ENCODE peak calls at places on chromosomes 1 and 21, in four cellular contexts. W, V, G and F are unnamed samples.

GRCh38 chr1:82062206-82062605 is 261.5 kb downstream of the ADGRL2 start:
- DNase-seq in W (no peak), V (no peak), G (no peak), F (no peak)

GRCh38 chr1:98143403-98143802 is 222.6 kb upstream of the DPYD start:
- DNase-seq in W (no peak), V (no peak), G (no peak), F (no peak)

GRCh38 chr1:224632381-224632871 is 16.3 kb downstream of the CNIH3 start:
- DNase-seq in W (no peak), G (no peak), V (no peak), F (no peak)

GRCh38 chr1:87904668-87905067 is 576.0 kb downstream of the LMO4 start:
- DNase-seq in G (no peak), V (no peak), W (no peak), F (no peak)

GRCh38 chr1:203914292-203914691 is 52.9 kb downstream of the SNRPE start:
- DNase-seq in V (no peak), W (no peak), G (no peak), F (no peak)

GRCh38 chr1:54499097-54500029 is 48.7 kb upstream of the ACOT11 start:
- DNase-seq in G (peak), W (no peak), V (peak), F (no peak)

GRCh38 chr1:27596261-27596660 is 7.7 kb downstream of the AHDC1 start:
- DNase-seq in W (no peak), G (no peak), V (no peak), F (no peak)

GRCh38 chr1:160548183-160548582 is 25.1 kb upstream of the SLAMF6 start:
- DNase-seq in V (no peak), W (no peak), G (no peak), F (peak)

GRCh38 chr1:206023682-206024081 is at the start of gene CTSE:
- DNase-seq in G (no peak), V (peak), W (no peak), F (no peak)

GRCh38 chr1:205672929-205673328 is 7.4 kb downstream of the SLC45A3 start:
- DNase-seq in V (peak), W (no peak), G (peak), F (no peak)

GRCh38 chr1:155012052-155012546 is 9.5 kb downstream of the ZBTB7B start:
- DNase-seq in G (peak), V (peak), W (no peak), F (no peak)

GRCh38 chr1:180193371-180194047 is 36.6 kb upstream of the LHX4 start:
- DNase-seq in V (peak), G (no peak), W (no peak), F (no peak)

GRCh38 chr1:197967066-197967465 is 49.9 kb downstream of the LHX9 start:
- DNase-seq in G (no peak), V (no peak), W (no peak), F (no peak)

GRCh38 chr1:89671775-89672488 is 39.0 kb downstream of the LRRC8C start:
- DNase-seq in V (no peak), W (peak), G (no peak), F (no peak)

GRCh38 chr1:182331412-182331811 is 60.2 kb downstream of the GLUL start:
- DNase-seq in W (no peak), G (no peak), V (no peak), F (no peak)

GRCh38 chr1:200040516-200041138 is 13.1 kb downstream of the NR5A2 start:
- DNase-seq in V (peak), W (no peak), G (peak), F (peak)

GRCh38 chr1:234709473-234710279 is 99.7 kb upstream of the IRF2BP2 start:
- DNase-seq in G (no peak), V (peak), W (no peak), F (no peak)

GRCh38 chr1:5744911-5745431 is 247.3 kb downstream of the NPHP4 start:
- DNase-seq in W (no peak), G (peak), V (no peak), F (no peak)

GRCh38 chr1:201593200-201593828 is 54.4 kb downstream of the NAV1 start:
- DNase-seq in G (no peak), W (peak), V (peak), F (no peak)

GRCh38 chr1:175968486-175969182 is 225.2 kb upstream of the TNR start:
- DNase-seq in W (no peak), G (no peak), V (no peak), F (no peak)

GRCh38 chr1:110487676-110488075 is 31.3 kb downstream of the KCNA10 start:
- DNase-seq in W (no peak), V (peak), G (no peak), F (no peak)

GRCh38 chr1:8541961-8542521 is 224.1 kb downstream of the SLC45A1 start:
- DNase-seq in G (no peak), V (no peak), W (no peak), F (no peak)

GRCh38 chr1:29744684-29745490 is 508.6 kb downstream of the PTPRU start:
- DNase-seq in G (no peak), V (no peak), W (no peak), F (no peak)

GRCh38 chr1:232921416-232921815 is 29.0 kb upstream of the NTPCR start:
- DNase-seq in W (no peak), G (no peak), V (no peak), F (no peak)

GRCh38 chr1:209106237-209106741 is 477.2 kb upstream of the CAMK1G start:
- DNase-seq in W (no peak), V (no peak), G (peak), F (no peak)

GRCh38 chr1:54975709-54976108 is 4.7 kb upstream of the TMEM61 start:
- DNase-seq in W (no peak), V (no peak), G (peak), F (peak)

GRCh38 chr1:101235696-101236545 is 898 bp upstream of the S1PR1 start:
- DNase-seq in V (peak), W (peak), G (peak), F (peak)

GRCh38 chr1:53381790-53382401 is 54.0 kb upstream of the LRP8 start:
- DNase-seq in G (no peak), V (no peak), W (peak), F (no peak)

GRCh38 chr1:183908095-183908494 is 103.2 kb downstream of the RGL1 start:
- DNase-seq in V (no peak), W (no peak), G (no peak), F (no peak)

GRCh38 chr1:7553042-7553690 is 217.9 kb upstream of the VAMP3 start:
- DNase-seq in W (no peak), G (no peak), V (no peak), F (no peak)

GRCh38 chr1:228336308-228337030 is 70.2 kb downstream of the TRIM11 start:
- DNase-seq in V (no peak), W (no peak), G (no peak), F (no peak)

GRCh38 chr21:44329086-44329889 is 9.9 kb downstream of the CFAP410 start:
- DNase-seq in W (no peak), V (no peak), G (no peak), F (no peak)

GRCh38 chr1:5509664-5510452 is 482.4 kb downstream of the NPHP4 start:
- DNase-seq in G (peak), W (no peak), V (peak), F (peak)

GRCh38 chr1:237851209-237851845 is 39.4 kb downstream of the ZP4 start:
- DNase-seq in W (no peak), V (peak), G (peak), F (peak)
- TF ChIP-seq CTCF in W (peak), V (peak), G (peak), F (peak)

GRCh38 chr1:244833734-244834595 is 1.5 kb upstream of the COX20 start:
- DNase-seq in W (peak), V (peak), G (peak), F (peak)
- TF ChIP-seq CTCF in W (peak), V (no peak), G (peak), F (no peak)

DNA sequence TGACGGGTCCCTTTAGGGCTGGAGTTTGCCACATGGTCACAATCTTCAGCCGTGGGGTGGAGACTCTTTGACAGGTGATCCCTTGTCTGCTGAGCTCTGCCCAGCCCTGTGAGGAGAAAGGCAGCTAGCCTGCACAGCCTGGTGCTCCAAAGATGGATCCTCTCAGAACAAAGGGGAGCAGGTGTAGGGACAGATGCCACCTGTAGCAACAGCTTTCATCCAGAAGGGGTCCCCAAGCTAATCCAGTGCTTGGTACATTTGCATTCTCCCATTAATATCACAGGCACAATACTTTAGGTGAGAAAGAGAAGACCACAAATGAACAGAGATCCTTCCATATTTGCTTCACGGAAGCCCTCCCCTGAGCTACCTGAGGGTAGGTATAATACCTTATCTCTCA is 93.2 kb downstream of the CCDC185 start:
- DNase-seq in V (no peak), G (no peak), W (no peak), F (no peak)
- TF ChIP-seq CTCF in V (no peak), G (peak), W (peak), F (no peak)

GRCh38 chr1:116724765-116725375 is 29.4 kb upstream of the CD2 start:
- DNase-seq in G (peak), V (peak), W (peak), F (peak)

GRCh38 chr1:116726872-116727271 is 27.4 kb upstream of the CD2 start:
- DNase-seq in G (no peak), W (no peak), V (no peak), F (no peak)

GRCh38 chr1:116722016-116722838 is 32.0 kb upstream of the CD2 start:
- DNase-seq in G (no peak), W (no peak), V (peak), F (no peak)

GRCh38 chr1:116721608-116722007 is 32.6 kb upstream of the CD2 start:
- DNase-seq in V (no peak), W (no peak), G (no peak), F (no peak)

DNA sequence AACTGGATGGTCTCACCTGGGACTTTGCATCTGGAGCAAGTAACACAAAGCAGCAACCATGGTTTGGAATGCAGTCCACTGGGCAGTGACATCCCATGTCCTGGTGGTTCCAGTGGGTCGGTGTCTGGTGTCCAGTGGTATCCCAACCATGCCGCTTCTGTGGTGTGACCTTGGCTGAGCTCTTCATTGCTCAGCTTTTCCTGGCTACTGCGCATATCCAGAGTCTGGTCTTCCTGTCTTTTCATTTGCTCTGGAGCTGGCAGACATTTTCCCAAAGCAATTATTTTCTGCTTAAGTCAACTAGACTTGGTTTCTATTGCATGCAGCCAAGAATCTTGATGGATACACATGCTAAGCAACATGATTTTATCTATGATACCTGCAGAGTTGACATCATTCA is 28.4 kb upstream of the CD2 start:
- DNase-seq in W (no peak), G (no peak), V (no peak), F (no peak)
- TF ChIP-seq CTCF in W (no peak), G (no peak), V (no peak), F (no peak)

DNA sequence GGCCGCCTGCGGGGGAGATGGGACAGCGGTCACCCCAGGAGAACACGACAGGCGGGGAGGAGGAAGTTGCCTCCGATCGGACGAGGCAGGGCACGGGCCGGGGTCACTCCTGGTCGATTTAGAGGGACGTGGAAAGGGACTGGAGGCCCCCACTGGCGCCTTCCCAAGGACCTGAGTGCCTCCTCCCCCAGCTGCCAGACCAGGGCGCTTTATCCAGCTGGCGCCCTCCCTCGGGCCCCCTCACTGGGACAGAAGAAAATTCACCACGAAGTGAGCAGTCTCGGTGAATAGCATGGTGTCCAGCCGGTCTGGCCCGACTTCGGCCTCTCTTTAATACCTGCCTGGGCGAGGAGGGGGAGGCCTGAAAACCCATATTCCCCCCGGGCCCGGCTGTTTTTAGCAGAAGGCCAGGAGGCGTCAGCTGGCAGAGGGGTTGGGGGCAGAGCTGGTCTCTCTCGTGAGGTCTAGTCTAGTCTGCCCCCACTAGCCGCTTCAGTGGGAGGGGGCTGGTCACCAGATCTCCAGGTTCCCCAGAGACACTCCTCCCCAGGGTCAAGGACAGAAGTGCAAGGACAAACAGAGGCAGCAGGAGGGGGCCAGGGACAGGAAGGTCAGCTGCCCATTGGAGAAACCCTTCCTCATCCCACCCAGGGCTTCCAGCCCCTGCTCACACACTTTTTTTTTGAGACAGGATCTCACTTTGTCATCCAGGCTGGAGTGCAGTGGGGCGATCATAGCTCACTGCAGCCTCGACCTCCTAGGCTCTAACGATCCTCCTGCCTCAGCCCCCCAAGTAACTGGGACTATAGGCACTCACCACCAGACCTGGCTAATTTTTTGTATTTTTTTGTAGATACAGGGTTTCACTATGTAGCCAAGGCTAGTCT is 10.2 kb downstream of the FAM229A start:
- DNase-seq in G (no peak), V (peak), W (no peak), F (no peak)
- TF ChIP-seq CTCF in G (no peak), V (no peak), W (no peak), F (no peak)